ENCODE peak calls at places on chromosomes 4 and X, in four cellular contexts. C, J, L and V are unnamed samples.
A peak's percentile ranks its signal among the peaks of the same experiment; 100 is the strongest.

GRCh38 chr4:85748654-85749053 is 273.7 kb downstream of the ARHGAP24 start:
- DNase-seq in C (no peak), J (no peak), L (no peak), V (no peak)

GRCh38 chr4:138175337-138175794 is 66.8 kb downstream of the SLC7A11 start:
- DNase-seq in C (no peak), J (no peak), L (no peak), V (no peak)

GRCh38 chr4:82569727-82570126 is 7.9 kb upstream of the TMEM150C start:
- DNase-seq in C (no peak), J (no peak), L (no peak), V (no peak)

GRCh38 chrX:3939967-3940610 is 226.6 kb upstream of the PRKX start:
- DNase-seq in C (peak; percentile 38), J (no peak), L (no peak), V (no peak)

GRCh38 chr4:48129307-48130014 is 4.6 kb downstream of the TXK start:
- DNase-seq in C (no peak), J (no peak), L (no peak), V (no peak)

GRCh38 chr4:126986828-126987227 is 645.9 kb upstream of the INTU start:
- DNase-seq in C (no peak), J (no peak), L (no peak), V (no peak)

GRCh38 chr4:98728433-98728832 is 70.0 kb upstream of the TSPAN5 start:
- DNase-seq in C (peak; percentile 37), J (peak; percentile 15), L (no peak), V (no peak)

GRCh38 chr4:82905205-82905604 is 4.7 kb downstream of the THAP9 start:
- DNase-seq in C (no peak), J (no peak), L (no peak), V (no peak)

GRCh38 chrX:70453024-70453618 is 8.5 kb downstream of the DLG3 start:
- DNase-seq in C (no peak), J (no peak), L (no peak), V (no peak)

GRCh38 chrX:56975611-56976010 is 19.7 kb downstream of the SPIN3 start:
- DNase-seq in C (no peak), J (no peak), L (no peak), V (no peak)

GRCh38 chr4:156638925-156639605 is 332.5 kb downstream of the PDGFC start:
- DNase-seq in C (no peak), J (no peak), L (no peak), V (no peak)

GRCh38 chr4:96131186-96131585 is 291.3 kb downstream of the PDHA2 start:
- DNase-seq in C (no peak), J (no peak), L (no peak), V (no peak)

GRCh38 chrX:56783450-56783831 is 54.4 kb downstream of the NBDY start:
- DNase-seq in C (peak; percentile 42), J (no peak), L (no peak), V (no peak)

GRCh38 chr4:88857588-88857987 is 160.0 kb upstream of the NAP1L5 start:
- DNase-seq in C (no peak), J (no peak), L (no peak), V (no peak)

GRCh38 chr4:61400446-61400845 is 200.3 kb downstream of the ADGRL3 start:
- DNase-seq in C (no peak), J (no peak), L (no peak), V (no peak)

GRCh38 chr4:75781328-75781727 is 57.0 kb downstream of the USO1 start:
- DNase-seq in C (no peak), J (no peak), L (no peak), V (no peak)

GRCh38 chr4:76283900-76284299 is 22.6 kb upstream of the STBD1 start:
- DNase-seq in C (no peak), J (no peak), L (no peak), V (no peak)

GRCh38 chr4:45453258-45453841 is 670.5 kb downstream of the GABRG1 start:
- DNase-seq in C (peak; percentile 46), J (no peak), L (no peak), V (peak; percentile 18)
- TF ChIP-seq TAF1 in C (no peak), J (no peak), L (no peak), V (no peak)

GRCh38 chr4:109007976-109008375 is 245.1 kb upstream of the ETNPPL start:
- DNase-seq in C (no peak), J (no peak), L (peak; percentile 5), V (no peak)

GRCh38 chr4:109010534-109010933 is 247.7 kb upstream of the ETNPPL start:
- DNase-seq in C (no peak), J (no peak), L (no peak), V (no peak)

GRCh38 chr4:109004431-109004830 is 241.6 kb upstream of the ETNPPL start:
- DNase-seq in C (no peak), J (no peak), L (no peak), V (no peak)

GRCh38 chr4:109009909-109010308 is 247.1 kb upstream of the ETNPPL start:
- DNase-seq in C (peak; percentile 20), J (no peak), L (no peak), V (no peak)

DNA sequence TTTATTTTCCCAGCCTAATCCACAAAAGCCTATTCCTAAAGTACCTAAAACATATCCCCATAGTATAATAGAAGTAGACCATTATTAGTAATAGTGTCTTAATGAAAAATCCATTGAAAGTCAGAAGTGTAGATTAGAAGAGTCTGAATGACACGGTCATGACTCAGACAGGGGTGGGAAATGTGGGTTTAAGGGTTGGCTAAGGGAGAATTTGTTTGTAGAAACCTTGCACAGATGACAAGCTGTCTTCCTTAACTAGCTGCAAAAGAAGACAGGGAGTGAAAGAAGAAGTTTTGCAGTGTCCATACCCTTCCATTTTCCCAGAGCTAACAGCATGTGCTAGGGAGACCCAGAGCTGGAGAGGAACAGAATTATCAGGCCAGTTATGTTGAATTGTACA is 242.7 kb upstream of the ETNPPL start:
- DNase-seq in C (no peak), J (no peak), L (no peak), V (no peak)
- TF ChIP-seq USF2 in C (no peak), J (no peak), L (no peak), V (no peak)

DNA sequence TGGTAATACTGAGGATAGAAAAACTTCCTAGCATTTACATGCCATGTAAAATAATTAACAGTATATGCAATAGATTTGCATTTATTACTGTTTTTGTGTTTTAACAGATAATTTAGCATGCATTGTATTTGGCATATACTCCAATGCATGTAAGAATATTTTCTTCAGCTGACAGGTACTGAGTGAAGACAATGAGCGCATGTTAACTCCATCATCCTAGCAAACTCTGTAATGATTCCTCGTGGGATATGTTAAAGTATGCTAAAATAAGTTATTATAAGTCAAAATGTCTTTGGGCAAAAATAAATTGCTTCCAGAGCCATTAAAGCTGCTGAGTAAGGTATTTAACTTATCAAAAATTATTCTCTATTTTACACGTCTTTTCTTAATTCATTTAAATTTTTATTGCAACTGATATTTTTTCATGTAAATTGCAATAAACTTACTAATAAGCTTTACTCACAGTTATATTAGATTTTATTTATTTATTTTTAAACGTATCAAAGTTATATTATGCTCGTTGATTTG is 616.4 kb upstream of the NDST4 start:
- DNase-seq in C (no peak), J (no peak), L (no peak), V (no peak)
- TF ChIP-seq TAF1 in C (no peak), J (no peak), L (no peak), V (no peak)

GRCh38 chr4:65670331-65671031 is at the start of gene EPHA5:
- DNase-seq in C (peak; percentile 69), J (no peak), L (peak; percentile 75), V (peak; percentile 3)

GRCh38 chr4:65668201-65669007 is 1.9 kb downstream of the EPHA5 start:
- DNase-seq in C (peak; percentile 8), J (no peak), L (no peak), V (no peak)

GRCh38 chr4:65671402-65671801 is 1.1 kb upstream of the EPHA5 start:
- DNase-seq in C (no peak), J (no peak), L (no peak), V (peak; percentile 6)

GRCh38 chr4:65669981-65670330 is 333 bp downstream of the EPHA5 start:
- DNase-seq in C (no peak), J (no peak), L (no peak), V (no peak)

DNA sequence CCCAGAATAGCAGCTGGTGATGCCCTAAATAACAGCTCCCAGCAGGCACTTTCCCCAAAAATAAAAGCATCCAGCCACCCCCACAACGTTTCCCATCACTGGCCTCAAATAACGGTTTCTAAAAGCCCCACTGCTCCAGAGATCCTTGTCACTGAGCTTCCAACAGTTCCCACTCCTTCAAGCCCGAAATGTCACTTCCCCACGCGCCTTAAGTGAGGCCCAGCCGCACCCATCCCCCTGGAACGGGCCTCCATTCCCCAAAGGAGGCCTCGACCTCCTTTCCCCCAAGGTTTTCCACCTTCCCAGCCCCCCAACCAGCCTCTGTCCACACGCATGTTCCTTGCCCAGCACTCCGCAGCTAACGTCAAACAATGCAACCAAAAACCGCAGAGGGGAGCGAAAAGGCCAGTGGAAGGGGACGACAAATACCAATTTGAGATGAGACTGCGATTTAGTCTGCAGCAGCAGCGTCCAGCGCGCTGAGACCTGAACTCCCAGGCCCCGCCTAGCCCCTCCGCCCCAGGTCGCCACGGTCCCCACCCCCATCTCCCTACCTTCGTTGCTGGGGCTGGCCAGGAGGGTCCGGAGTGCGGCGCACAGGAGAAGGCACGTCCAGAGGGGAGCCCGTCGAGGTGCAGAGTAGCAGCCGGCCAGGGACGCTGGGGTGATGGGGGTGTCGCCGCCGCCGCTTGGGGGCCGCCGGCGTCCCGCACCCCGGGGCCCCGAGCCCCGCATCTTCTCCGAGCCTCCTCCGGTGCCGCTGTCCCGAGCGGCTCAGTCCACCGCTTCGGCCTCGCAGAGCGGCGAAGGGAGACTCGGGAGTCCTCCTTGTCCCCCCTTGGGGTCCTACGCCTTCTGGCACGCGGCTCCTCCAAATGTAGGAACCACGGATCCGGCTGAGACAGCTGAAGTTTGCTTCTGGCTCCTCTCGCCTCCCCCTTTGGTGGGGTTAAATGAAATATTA is 999 bp downstream of the EPHA5 start:
- DNase-seq in C (peak; percentile 22), J (no peak), L (no peak), V (no peak)
- TF ChIP-seq USF2 in C (no peak), J (no peak), L (no peak), V (no peak)

DNA sequence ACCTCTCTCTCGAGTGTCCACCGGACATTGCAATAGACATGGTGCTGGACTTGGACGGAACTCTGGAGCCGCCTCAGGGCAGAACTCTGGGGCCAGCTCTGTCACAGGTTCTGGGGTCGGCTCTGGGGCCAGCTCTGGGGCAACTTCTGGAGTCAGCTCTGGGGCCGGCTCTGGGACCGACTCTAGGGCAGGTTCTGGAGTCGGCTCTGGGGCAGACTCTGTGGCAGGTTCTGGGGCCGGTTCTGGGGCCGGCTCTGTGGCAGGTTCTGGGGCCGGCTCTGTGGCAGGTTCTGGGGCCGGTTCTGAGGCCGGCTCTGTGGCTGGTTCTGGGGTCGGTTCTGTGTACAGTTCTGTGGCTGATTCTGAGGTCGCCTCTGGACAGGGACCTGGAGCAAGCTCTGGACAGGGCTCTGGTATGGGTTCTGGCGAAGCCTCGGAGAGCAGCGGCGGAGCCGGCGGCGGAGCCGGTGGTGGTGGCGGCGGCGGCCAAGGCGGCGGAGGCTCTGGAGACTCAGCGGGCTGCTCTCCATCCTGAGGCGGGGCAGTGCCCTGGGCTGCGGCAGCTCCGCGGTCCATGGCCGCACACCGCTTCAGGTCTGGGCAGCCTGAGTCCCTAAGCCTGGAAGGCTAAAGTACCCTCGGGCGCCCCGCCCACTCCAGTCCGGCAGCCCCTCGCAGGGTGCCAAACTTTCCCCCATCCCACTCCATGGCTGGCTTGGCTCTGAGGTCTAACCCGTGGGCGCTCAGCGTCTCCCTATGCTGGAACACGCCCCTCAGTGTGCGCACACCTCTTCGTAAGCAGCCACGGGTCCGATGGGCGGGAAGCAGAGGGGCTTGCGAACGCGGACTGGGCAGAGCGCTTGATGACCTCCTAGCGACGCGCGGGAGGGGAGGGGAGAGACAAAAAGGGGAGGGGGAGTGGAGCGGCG is at the start of gene DGKK:
- DNase-seq in C (peak; percentile 72), J (no peak), L (no peak), V (peak; percentile 67)
- TF ChIP-seq TAF1 in C (no peak), J (no peak), L (peak; percentile 63), V (peak; percentile 54)